ENCODE peak calls at places on chromosome 15, in ten cellular contexts. One of them, this sample, is unnamed.

GRCh38 chr15:90036343-90036742 is 35.2 kb downstream of the ZNF710 start:
- DNase-seq in K562: no peak
- DNase-seq in A549: no peak
- DNase-seq in adrenal gland: no peak
- DNase-seq in heart left ventricle: no peak
- DNase-seq in thyroid gland: no peak
- DNase-seq in stomach: no peak
- DNase-seq in gastrocnemius medialis: no peak
- DNase-seq in breast epithelium: no peak
- DNase-seq in IMR-90: no peak
- DNase-seq in this sample: no peak

GRCh38 chr15:85496551-85497545 is 116.4 kb downstream of the AKAP13 start:
- DNase-seq in A549: no peak
- DNase-seq in gastrocnemius medialis: no peak
- DNase-seq in IMR-90: no peak
- DNase-seq in K562: no peak
- DNase-seq in thyroid gland: no peak
- DNase-seq in adrenal gland: no peak
- DNase-seq in stomach: peak
- DNase-seq in breast epithelium: no peak
- DNase-seq in heart left ventricle: no peak
- DNase-seq in this sample: no peak

GRCh38 chr15:64004059-64004458 is 42.2 kb downstream of the DAPK2 start:
- DNase-seq in thyroid gland: no peak
- DNase-seq in adrenal gland: no peak
- DNase-seq in breast epithelium: no peak
- DNase-seq in stomach: no peak
- DNase-seq in heart left ventricle: no peak
- DNase-seq in K562: no peak
- DNase-seq in A549: no peak
- DNase-seq in gastrocnemius medialis: no peak
- DNase-seq in IMR-90: no peak
- DNase-seq in this sample: no peak

GRCh38 chr15:38169982-38170381 is 82.7 kb upstream of the SPRED1 start:
- DNase-seq in A549: no peak
- DNase-seq in stomach: no peak
- DNase-seq in gastrocnemius medialis: no peak
- DNase-seq in thyroid gland: no peak
- DNase-seq in K562: no peak
- DNase-seq in heart left ventricle: no peak
- DNase-seq in adrenal gland: no peak
- DNase-seq in IMR-90: peak
- DNase-seq in breast epithelium: no peak
- DNase-seq in this sample: no peak

GRCh38 chr15:45023659-45024320 is 795 bp downstream of the SORD start:
- DNase-seq in K562: peak
- DNase-seq in gastrocnemius medialis: no peak
- DNase-seq in breast epithelium: no peak
- DNase-seq in A549: peak
- DNase-seq in IMR-90: peak
- DNase-seq in thyroid gland: peak
- DNase-seq in adrenal gland: no peak
- DNase-seq in stomach: no peak
- DNase-seq in heart left ventricle: no peak
- DNase-seq in this sample: peak

GRCh38 chr15:63487076-63487757 is 17.2 kb upstream of the USP3 start:
- DNase-seq in A549: peak
- DNase-seq in K562: peak
- DNase-seq in adrenal gland: peak
- DNase-seq in heart left ventricle: peak
- DNase-seq in thyroid gland: peak
- DNase-seq in IMR-90: peak
- DNase-seq in gastrocnemius medialis: peak
- DNase-seq in breast epithelium: peak
- DNase-seq in stomach: peak
- DNase-seq in this sample: no peak

GRCh38 chr15:80070840-80071239 is 11.4 kb downstream of the ZFAND6 start:
- DNase-seq in stomach: no peak
- DNase-seq in breast epithelium: no peak
- DNase-seq in IMR-90: peak
- DNase-seq in heart left ventricle: no peak
- DNase-seq in thyroid gland: no peak
- DNase-seq in K562: no peak
- DNase-seq in gastrocnemius medialis: no peak
- DNase-seq in adrenal gland: no peak
- DNase-seq in A549: no peak
- DNase-seq in this sample: no peak

GRCh38 chr15:76191539-76192244 is 119.6 kb downstream of the ETFA start:
- DNase-seq in K562: no peak
- DNase-seq in gastrocnemius medialis: no peak
- DNase-seq in adrenal gland: no peak
- DNase-seq in stomach: no peak
- DNase-seq in A549: no peak
- DNase-seq in heart left ventricle: no peak
- DNase-seq in IMR-90: no peak
- DNase-seq in thyroid gland: no peak
- DNase-seq in breast epithelium: no peak
- DNase-seq in this sample: no peak

GRCh38 chr15:99957642-99958013 is 224.4 kb upstream of the LYSMD4 start:
- DNase-seq in K562: no peak
- DNase-seq in heart left ventricle: no peak
- DNase-seq in A549: no peak
- DNase-seq in thyroid gland: no peak
- DNase-seq in adrenal gland: no peak
- DNase-seq in gastrocnemius medialis: no peak
- DNase-seq in stomach: no peak
- DNase-seq in IMR-90: no peak
- DNase-seq in breast epithelium: no peak
- DNase-seq in this sample: no peak

GRCh38 chr15:50137330-50137761 is 18.3 kb upstream of the ATP8B4 start:
- DNase-seq in adrenal gland: peak
- DNase-seq in gastrocnemius medialis: no peak
- DNase-seq in thyroid gland: no peak
- DNase-seq in K562: peak
- DNase-seq in heart left ventricle: no peak
- DNase-seq in stomach: no peak
- DNase-seq in A549: peak
- DNase-seq in breast epithelium: no peak
- DNase-seq in IMR-90: peak
- DNase-seq in this sample: peak

GRCh38 chr15:70772402-70772801 is 9.0 kb upstream of the UACA start:
- DNase-seq in adrenal gland: no peak
- DNase-seq in A549: no peak
- DNase-seq in K562: no peak
- DNase-seq in stomach: no peak
- DNase-seq in thyroid gland: no peak
- DNase-seq in gastrocnemius medialis: no peak
- DNase-seq in heart left ventricle: no peak
- DNase-seq in breast epithelium: no peak
- DNase-seq in IMR-90: peak
- DNase-seq in this sample: no peak

GRCh38 chr15:50187525-50187924 is 5.5 kb downstream of the SLC27A2 start:
- DNase-seq in breast epithelium: no peak
- DNase-seq in heart left ventricle: no peak
- DNase-seq in thyroid gland: no peak
- DNase-seq in stomach: no peak
- DNase-seq in IMR-90: no peak
- DNase-seq in A549: no peak
- DNase-seq in K562: no peak
- DNase-seq in adrenal gland: no peak
- DNase-seq in gastrocnemius medialis: no peak
- DNase-seq in this sample: no peak

GRCh38 chr15:71559098-71559497 is 251.3 kb upstream of the NR2E3 start:
- DNase-seq in stomach: no peak
- DNase-seq in K562: no peak
- DNase-seq in A549: no peak
- DNase-seq in breast epithelium: peak
- DNase-seq in thyroid gland: no peak
- DNase-seq in heart left ventricle: no peak
- DNase-seq in adrenal gland: no peak
- DNase-seq in IMR-90: peak
- DNase-seq in gastrocnemius medialis: no peak
- DNase-seq in this sample: no peak

GRCh38 chr15:70427531-70428120 is 329.9 kb upstream of the TLE3 start:
- DNase-seq in heart left ventricle: no peak
- DNase-seq in stomach: no peak
- DNase-seq in breast epithelium: no peak
- DNase-seq in gastrocnemius medialis: no peak
- DNase-seq in IMR-90: no peak
- DNase-seq in K562: no peak
- DNase-seq in adrenal gland: no peak
- DNase-seq in A549: no peak
- DNase-seq in thyroid gland: no peak
- DNase-seq in this sample: no peak

GRCh38 chr15:33358303-33358702 is 47.5 kb downstream of the RYR3 start:
- DNase-seq in gastrocnemius medialis: no peak
- DNase-seq in thyroid gland: no peak
- DNase-seq in IMR-90: no peak
- DNase-seq in K562: no peak
- DNase-seq in heart left ventricle: no peak
- DNase-seq in A549: no peak
- DNase-seq in stomach: no peak
- DNase-seq in adrenal gland: no peak
- DNase-seq in breast epithelium: no peak
- DNase-seq in this sample: no peak

GRCh38 chr15:57890351-57890750 is 175.2 kb downstream of the ALDH1A2 start:
- DNase-seq in adrenal gland: no peak
- DNase-seq in gastrocnemius medialis: no peak
- DNase-seq in K562: no peak
- DNase-seq in breast epithelium: no peak
- DNase-seq in A549: no peak
- DNase-seq in thyroid gland: no peak
- DNase-seq in IMR-90: peak
- DNase-seq in stomach: no peak
- DNase-seq in heart left ventricle: no peak
- DNase-seq in this sample: no peak

GRCh38 chr15:44010114-44010513 is 183.3 kb downstream of the WDR76 start:
- DNase-seq in thyroid gland: no peak
- DNase-seq in IMR-90: peak
- DNase-seq in stomach: no peak
- DNase-seq in heart left ventricle: no peak
- DNase-seq in A549: no peak
- DNase-seq in breast epithelium: no peak
- DNase-seq in adrenal gland: no peak
- DNase-seq in K562: no peak
- DNase-seq in gastrocnemius medialis: no peak
- DNase-seq in this sample: peak

GRCh38 chr15:39581501-39582285 is 814 bp downstream of the THBS1 start:
- DNase-seq in K562: no peak
- DNase-seq in adrenal gland: no peak
- DNase-seq in thyroid gland: peak
- DNase-seq in gastrocnemius medialis: no peak
- DNase-seq in IMR-90: peak
- DNase-seq in breast epithelium: peak
- DNase-seq in A549: peak
- DNase-seq in heart left ventricle: peak
- DNase-seq in stomach: peak
- DNase-seq in this sample: peak
- TF ChIP-seq POLR2A in K562: no peak
- TF ChIP-seq POLR2A in adrenal gland: no peak
- TF ChIP-seq POLR2A in thyroid gland: no peak
- TF ChIP-seq POLR2A in gastrocnemius medialis: no peak
- TF ChIP-seq POLR2A in IMR-90: peak
- TF ChIP-seq POLR2A in breast epithelium: no peak
- TF ChIP-seq POLR2A in A549: no peak
- TF ChIP-seq POLR2A in heart left ventricle: no peak
- TF ChIP-seq POLR2A in stomach: no peak
- TF ChIP-seq POLR2A in this sample: no peak

DNA sequence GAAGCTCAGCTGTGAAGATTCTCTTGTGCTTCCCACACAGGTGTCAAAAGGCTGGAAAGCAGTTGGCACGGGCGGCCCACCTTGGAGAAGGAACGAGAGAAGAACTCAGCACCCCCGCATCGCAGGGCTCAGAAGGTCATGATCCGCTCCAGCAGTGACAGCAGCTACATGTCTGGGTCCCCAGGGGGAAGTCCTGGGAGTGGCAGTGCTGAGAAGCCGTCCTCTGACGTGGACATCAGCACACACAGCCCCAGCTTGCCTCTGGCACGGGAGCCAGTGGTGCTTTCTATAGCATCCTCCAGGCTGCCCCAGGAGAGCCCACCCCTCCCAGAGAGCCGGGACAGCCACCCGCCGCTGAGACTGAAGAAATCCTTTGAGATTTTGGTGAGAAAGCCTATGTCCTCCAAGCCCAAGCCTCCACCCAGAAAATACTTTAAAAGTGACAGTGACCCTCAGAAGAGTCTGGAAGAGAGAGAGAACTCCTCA is 31.4 kb downstream of the STARD5 start:
- DNase-seq in A549: no peak
- DNase-seq in gastrocnemius medialis: no peak
- DNase-seq in breast epithelium: no peak
- DNase-seq in heart left ventricle: no peak
- DNase-seq in adrenal gland: no peak
- DNase-seq in K562: no peak
- DNase-seq in stomach: no peak
- DNase-seq in IMR-90: no peak
- DNase-seq in thyroid gland: no peak
- DNase-seq in this sample: no peak
- TF ChIP-seq POLR2A in A549: no peak
- TF ChIP-seq POLR2A in gastrocnemius medialis: no peak
- TF ChIP-seq POLR2A in breast epithelium: no peak
- TF ChIP-seq POLR2A in heart left ventricle: no peak
- TF ChIP-seq POLR2A in adrenal gland: no peak
- TF ChIP-seq POLR2A in K562: no peak
- TF ChIP-seq POLR2A in stomach: no peak
- TF ChIP-seq POLR2A in IMR-90: no peak
- TF ChIP-seq POLR2A in thyroid gland: no peak
- TF ChIP-seq POLR2A in this sample: no peak

DNA sequence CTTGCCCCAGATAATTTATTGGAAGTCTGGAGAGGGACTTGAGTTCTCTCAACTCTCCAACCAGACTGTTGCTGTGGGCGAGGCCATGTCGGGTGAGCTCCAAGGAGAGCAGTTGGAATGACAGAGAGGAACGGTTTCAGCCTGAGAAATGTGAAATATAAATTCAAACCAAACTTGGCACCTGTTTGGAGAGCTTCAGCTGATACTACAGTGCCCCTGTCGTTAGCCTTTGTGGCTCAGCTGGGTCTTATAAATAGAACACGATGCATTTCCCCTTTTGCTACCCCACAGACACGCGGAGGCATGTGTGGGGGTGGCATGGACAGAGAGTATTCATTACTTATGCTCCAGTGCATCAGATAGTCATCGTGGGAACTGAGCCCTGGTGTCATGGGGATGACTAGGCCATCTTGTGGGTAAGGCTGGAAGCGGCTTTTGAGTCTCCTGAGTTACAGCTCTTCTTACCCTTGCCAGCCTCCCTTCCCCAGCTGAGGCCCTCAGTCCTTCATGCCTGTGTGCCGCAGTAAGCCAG is 15.6 kb downstream of the SMAD3 start:
- DNase-seq in K562: no peak
- DNase-seq in thyroid gland: peak
- DNase-seq in IMR-90: peak
- DNase-seq in gastrocnemius medialis: peak
- DNase-seq in A549: no peak
- DNase-seq in stomach: no peak
- DNase-seq in heart left ventricle: peak
- DNase-seq in adrenal gland: no peak
- DNase-seq in breast epithelium: no peak
- DNase-seq in this sample: no peak
- TF ChIP-seq POLR2A in K562: no peak
- TF ChIP-seq POLR2A in thyroid gland: no peak
- TF ChIP-seq POLR2A in IMR-90: no peak
- TF ChIP-seq POLR2A in gastrocnemius medialis: peak
- TF ChIP-seq POLR2A in A549: no peak
- TF ChIP-seq POLR2A in stomach: no peak
- TF ChIP-seq POLR2A in heart left ventricle: no peak
- TF ChIP-seq POLR2A in adrenal gland: no peak
- TF ChIP-seq POLR2A in breast epithelium: no peak
- TF ChIP-seq POLR2A in this sample: no peak

GRCh38 chr15:74598126-74598842 is 17.4 kb upstream of the CLK3 start:
- DNase-seq in IMR-90: peak
- DNase-seq in stomach: peak
- DNase-seq in thyroid gland: peak
- DNase-seq in A549: peak
- DNase-seq in gastrocnemius medialis: peak
- DNase-seq in adrenal gland: peak
- DNase-seq in breast epithelium: peak
- DNase-seq in K562: peak
- DNase-seq in heart left ventricle: peak
- DNase-seq in this sample: no peak
- TF ChIP-seq POLR2A in IMR-90: no peak
- TF ChIP-seq POLR2A in stomach: no peak
- TF ChIP-seq POLR2A in thyroid gland: peak
- TF ChIP-seq POLR2A in A549: peak
- TF ChIP-seq POLR2A in gastrocnemius medialis: peak
- TF ChIP-seq POLR2A in adrenal gland: peak
- TF ChIP-seq POLR2A in breast epithelium: peak
- TF ChIP-seq POLR2A in K562: peak
- TF ChIP-seq POLR2A in heart left ventricle: peak
- TF ChIP-seq POLR2A in this sample: no peak

This sample was measured in H54.